ENCODE peak calls at places on chromosomes 11 and 22, in nine cellular contexts. F is choroid plexus epithelial cell; L is stimulated activated naive CD8-positive, alpha-beta T cell treated with anti-CD3 and anti-CD28 coated beads, Interleukin-15, amount 100 ng/mL, for 72 hours; G is NCI-H510A treated with DMSO at 0.1 percent for 48 hours; D is activated T-helper 1 cell treated with anti-CD3 and anti-CD28 coated beads, Interleukin-12 subunit alpha, Interleukin-12 subunit beta, Interleukin-2, Interleukin-4 antibody, amounts not matched to agents 30 ng/mL and 10 ng/mL and 1 ng/mL, durations not matched to agents 14 hours and 24 hours and 36 hours; V is GM06990; N is NCI-H1694; Z is hepatocyte; U is putamen. B is an unnamed sample.
A peak's percentile ranks its signal among the peaks of the same experiment; 100 is the strongest.

GRCh38 chr11:11413776-11414175 is 60.7 kb upstream of the CSNK2A3 start:
- DNase-seq in V (no peak), G (peak; percentile 13), F (no peak), L (no peak), N (no peak), U (no peak), Z (no peak), D (no peak), B (no peak)

GRCh38 chr11:126332221-126332711 is 23.2 kb upstream of the ST3GAL4 start:
- DNase-seq in V (no peak), L (no peak), N (no peak), G (no peak), Z (no peak), U (peak; percentile 52), F (peak; percentile 80), D (no peak), B (no peak)

GRCh38 chr22:32018056-32018455 is 25.0 kb upstream of the SLC5A1 start:
- DNase-seq in D (no peak), N (no peak), Z (no peak), F (peak; percentile 80), G (no peak), L (no peak), U (no peak), V (no peak), B (no peak)

GRCh38 chr11:1752907-1753425 is 2.6 kb upstream of the IFITM10 start:
- DNase-seq in N (no peak), F (no peak), D (no peak), L (no peak), V (no peak), G (no peak), Z (no peak), U (no peak), B (no peak)

GRCh38 chr11:75562836-75563484 is 907 bp downstream of the SERPINH1 start:
- DNase-seq in Z (peak; percentile 80), D (no peak), L (no peak), N (no peak), F (peak; percentile 72), V (no peak), G (no peak), U (no peak), B (no peak)

GRCh38 chr11:70307176-70307575 is 36.7 kb downstream of the PPFIA1 start:
- DNase-seq in N (no peak), U (no peak), D (no peak), V (no peak), L (no peak), F (peak; percentile 60), G (no peak), Z (no peak), B (no peak)

GRCh38 chr11:48167380-48167779 is 49.2 kb upstream of the OR4B1 start:
- DNase-seq in Z (no peak), L (no peak), D (no peak), N (no peak), G (no peak), V (no peak), F (no peak), U (no peak), B (no peak)

GRCh38 chr11:65646921-65647701 is 9.2 kb downstream of the SIPA1 start:
- DNase-seq in Z (peak; percentile 77), F (peak; percentile 52), N (no peak), L (no peak), V (peak; percentile 15), G (no peak), U (peak; percentile 50), D (no peak), B (no peak)

GRCh38 chr11:108559904-108560303 is 33.7 kb downstream of the EXPH5 start:
- DNase-seq in U (no peak), D (no peak), L (no peak), N (no peak), F (peak; percentile 87), Z (no peak), G (no peak), V (no peak), B (no peak)

GRCh38 chr11:117919326-117920275 is 9.6 kb downstream of the TMPRSS13 start:
- DNase-seq in U (no peak), D (no peak), V (no peak), F (no peak), Z (no peak), L (no peak), G (no peak), N (no peak), B (no peak)

GRCh38 chr22:48713266-48714205 is 1114.1 kb downstream of the BRD1 start:
- DNase-seq in L (no peak), D (no peak), F (no peak), G (no peak), V (no peak), Z (no peak), N (no peak), U (no peak), B (no peak)

GRCh38 chr11:39784873-39785272 is 1674.6 kb downstream of the LRRC4C start:
- DNase-seq in G (no peak), F (no peak), D (no peak), L (no peak), U (no peak), Z (no peak), V (no peak), N (no peak), B (no peak)

GRCh38 chr22:22178566-22178965 is 66.0 kb upstream of the VPREB1 start:
- DNase-seq in V (no peak), F (no peak), N (no peak), U (no peak), G (no peak), L (no peak), D (no peak), Z (no peak), B (no peak)

GRCh38 chr11:13035711-13036110 is 26.6 kb downstream of the RASSF10 start:
- DNase-seq in U (no peak), N (no peak), D (no peak), G (no peak), L (no peak), F (no peak), Z (no peak), V (no peak), B (no peak)

B was measured in hypothalamus.